ENCODE peak calls at places on chromosomes 13 and 19, in eight cellular contexts. One of them, this sample, is unnamed.

GRCh38 chr13:52830946-52831345 is 17.5 kb downstream of the PCDH8 start:
- DNase-seq in gastrocnemius medialis: no peak
- DNase-seq in uterus: no peak
- DNase-seq in IMR-90: peak; percentile 34
- DNase-seq in ovary: no peak
- DNase-seq in spleen: no peak
- DNase-seq in right lobe of liver: no peak
- DNase-seq in sigmoid colon: no peak
- DNase-seq in this sample: no peak

GRCh38 chr19:6685482-6685881 is 15.5 kb upstream of the TNFSF14 start:
- DNase-seq in gastrocnemius medialis: no peak
- DNase-seq in uterus: no peak
- DNase-seq in IMR-90: no peak
- DNase-seq in ovary: no peak
- DNase-seq in spleen: peak; percentile 19
- DNase-seq in right lobe of liver: no peak
- DNase-seq in sigmoid colon: no peak
- DNase-seq in this sample: no peak

GRCh38 chr13:101152184-101152583 is 264.1 kb downstream of the NALCN start:
- DNase-seq in gastrocnemius medialis: no peak
- DNase-seq in uterus: no peak
- DNase-seq in IMR-90: no peak
- DNase-seq in ovary: no peak
- DNase-seq in spleen: no peak
- DNase-seq in right lobe of liver: no peak
- DNase-seq in sigmoid colon: no peak
- DNase-seq in this sample: no peak

GRCh38 chr13:102654786-102655185 is 40.1 kb downstream of the METTL21C start:
- DNase-seq in gastrocnemius medialis: no peak
- DNase-seq in uterus: no peak
- DNase-seq in IMR-90: no peak
- DNase-seq in ovary: no peak
- DNase-seq in spleen: no peak
- DNase-seq in right lobe of liver: no peak
- DNase-seq in sigmoid colon: no peak
- DNase-seq in this sample: no peak

GRCh38 chr19:55642153-55643002 is 1.1 kb upstream of the ZNF581 start:
- DNase-seq in gastrocnemius medialis: no peak
- DNase-seq in uterus: no peak
- DNase-seq in IMR-90: no peak
- DNase-seq in ovary: peak; percentile 61
- DNase-seq in spleen: peak; percentile 88
- DNase-seq in right lobe of liver: no peak
- DNase-seq in sigmoid colon: peak; percentile 72
- DNase-seq in this sample: no peak

GRCh38 chr13:79282976-79283375 is 123.1 kb downstream of the RBM26 start:
- DNase-seq in gastrocnemius medialis: no peak
- DNase-seq in uterus: no peak
- DNase-seq in IMR-90: no peak
- DNase-seq in ovary: no peak
- DNase-seq in spleen: no peak
- DNase-seq in right lobe of liver: peak; percentile 69
- DNase-seq in sigmoid colon: no peak
- DNase-seq in this sample: no peak

GRCh38 chr13:101529419-101529818 is 76.9 kb downstream of the ITGBL1 start:
- DNase-seq in gastrocnemius medialis: peak; percentile 37
- DNase-seq in uterus: no peak
- DNase-seq in IMR-90: peak; percentile 90
- DNase-seq in ovary: no peak
- DNase-seq in spleen: no peak
- DNase-seq in right lobe of liver: no peak
- DNase-seq in sigmoid colon: no peak
- DNase-seq in this sample: no peak

GRCh38 chr13:111051656-111052232 is 63.4 kb upstream of the ARHGEF7 start:
- DNase-seq in gastrocnemius medialis: no peak
- DNase-seq in uterus: no peak
- DNase-seq in IMR-90: no peak
- DNase-seq in ovary: no peak
- DNase-seq in spleen: no peak
- DNase-seq in right lobe of liver: no peak
- DNase-seq in sigmoid colon: no peak
- DNase-seq in this sample: no peak

GRCh38 chr19:40190891-40191835 is at the start of gene MAP3K10:
- DNase-seq in gastrocnemius medialis: peak; percentile 45
- DNase-seq in uterus: peak; percentile 68
- DNase-seq in IMR-90: peak; percentile 51
- DNase-seq in ovary: peak; percentile 83
- DNase-seq in spleen: peak; percentile 94
- DNase-seq in right lobe of liver: peak; percentile 80
- DNase-seq in sigmoid colon: peak; percentile 87
- DNase-seq in this sample: peak; percentile 50

GRCh38 chr13:51726446-51727185 is 77.3 kb downstream of the DHRS12 start:
- DNase-seq in gastrocnemius medialis: no peak
- DNase-seq in uterus: no peak
- DNase-seq in IMR-90: peak; percentile 90
- DNase-seq in ovary: no peak
- DNase-seq in spleen: no peak
- DNase-seq in right lobe of liver: no peak
- DNase-seq in sigmoid colon: no peak
- DNase-seq in this sample: no peak

GRCh38 chr13:95176611-95177259 is 124.5 kb downstream of the ABCC4 start:
- DNase-seq in gastrocnemius medialis: no peak
- DNase-seq in uterus: no peak
- DNase-seq in IMR-90: peak; percentile 36
- DNase-seq in ovary: no peak
- DNase-seq in spleen: no peak
- DNase-seq in right lobe of liver: no peak
- DNase-seq in sigmoid colon: no peak
- DNase-seq in this sample: no peak

GRCh38 chr19:37930416-37930815 is 23.4 kb downstream of the SIPA1L3 start:
- DNase-seq in gastrocnemius medialis: no peak
- DNase-seq in uterus: no peak
- DNase-seq in IMR-90: no peak
- DNase-seq in ovary: no peak
- DNase-seq in spleen: no peak
- DNase-seq in right lobe of liver: no peak
- DNase-seq in sigmoid colon: no peak
- DNase-seq in this sample: no peak

GRCh38 chr13:36858285-36858684 is 39.3 kb downstream of the RFXAP start:
- DNase-seq in gastrocnemius medialis: no peak
- DNase-seq in uterus: no peak
- DNase-seq in IMR-90: peak; percentile 65
- DNase-seq in ovary: no peak
- DNase-seq in spleen: no peak
- DNase-seq in right lobe of liver: no peak
- DNase-seq in sigmoid colon: no peak
- DNase-seq in this sample: no peak

GRCh38 chr13:46637213-46637612 is 84.2 kb downstream of the LRCH1 start:
- DNase-seq in gastrocnemius medialis: no peak
- DNase-seq in uterus: no peak
- DNase-seq in IMR-90: no peak
- DNase-seq in ovary: no peak
- DNase-seq in spleen: no peak
- DNase-seq in right lobe of liver: no peak
- DNase-seq in sigmoid colon: no peak
- DNase-seq in this sample: no peak

GRCh38 chr19:38559428-38560401 is 58.0 kb downstream of the MAP4K1 start:
- DNase-seq in gastrocnemius medialis: no peak
- DNase-seq in uterus: no peak
- DNase-seq in IMR-90: no peak
- DNase-seq in ovary: no peak
- DNase-seq in spleen: peak; percentile 69
- DNase-seq in right lobe of liver: no peak
- DNase-seq in sigmoid colon: no peak
- DNase-seq in this sample: no peak

GRCh38 chr19:41027273-41027967 is 36.3 kb downstream of the CYP2B6 start:
- DNase-seq in gastrocnemius medialis: no peak
- DNase-seq in uterus: no peak
- DNase-seq in IMR-90: no peak
- DNase-seq in ovary: no peak
- DNase-seq in spleen: no peak
- DNase-seq in right lobe of liver: no peak
- DNase-seq in sigmoid colon: no peak
- DNase-seq in this sample: no peak

GRCh38 chr19:42469311-42470239 is 26.8 kb upstream of the CXCL17 start:
- DNase-seq in gastrocnemius medialis: no peak
- DNase-seq in uterus: no peak
- DNase-seq in IMR-90: no peak
- DNase-seq in ovary: no peak
- DNase-seq in spleen: no peak
- DNase-seq in right lobe of liver: no peak
- DNase-seq in sigmoid colon: no peak
- DNase-seq in this sample: no peak

GRCh38 chr13:97921146-97921776 is 32.2 kb upstream of the IPO5 start:
- DNase-seq in gastrocnemius medialis: no peak
- DNase-seq in uterus: no peak
- DNase-seq in IMR-90: peak; percentile 12
- DNase-seq in ovary: no peak
- DNase-seq in spleen: no peak
- DNase-seq in right lobe of liver: no peak
- DNase-seq in sigmoid colon: no peak
- DNase-seq in this sample: peak; percentile 28

GRCh38 chr19:30783936-30784335 is 411.8 kb downstream of the ZNF536 start:
- DNase-seq in gastrocnemius medialis: no peak
- DNase-seq in uterus: no peak
- DNase-seq in IMR-90: no peak
- DNase-seq in ovary: no peak
- DNase-seq in spleen: no peak
- DNase-seq in right lobe of liver: no peak
- DNase-seq in sigmoid colon: no peak
- DNase-seq in this sample: no peak

GRCh38 chr13:48876289-48876688 is 99.4 kb upstream of the FNDC3A start:
- DNase-seq in gastrocnemius medialis: no peak
- DNase-seq in uterus: no peak
- DNase-seq in IMR-90: no peak
- DNase-seq in ovary: no peak
- DNase-seq in spleen: no peak
- DNase-seq in right lobe of liver: no peak
- DNase-seq in sigmoid colon: no peak
- DNase-seq in this sample: no peak
- H3K4me3 ChIP-seq in gastrocnemius medialis: no peak overlapping the region
- H3K4me3 ChIP-seq in uterus: no peak overlapping the region
- H3K4me3 ChIP-seq in IMR-90: no peak overlapping the region
- H3K4me3 ChIP-seq in ovary: no peak overlapping the region
- H3K4me3 ChIP-seq in spleen: no peak overlapping the region
- H3K4me3 ChIP-seq in right lobe of liver: no peak overlapping the region
- H3K4me3 ChIP-seq in sigmoid colon: no peak overlapping the region
- H3K4me3 ChIP-seq in this sample: no peak overlapping the region

GRCh38 chr19:14409157-14410053 is 9.7 kb downstream of the DDX39A start:
- DNase-seq in gastrocnemius medialis: no peak
- DNase-seq in uterus: no peak
- DNase-seq in IMR-90: no peak
- DNase-seq in ovary: no peak
- DNase-seq in spleen: no peak
- DNase-seq in right lobe of liver: no peak
- DNase-seq in sigmoid colon: no peak
- DNase-seq in this sample: no peak
- H3K36me3 ChIP-seq in gastrocnemius medialis: no peaks in the 10 kb centered on the region
- H3K36me3 ChIP-seq in uterus: no peaks in the 10 kb centered on the region
- H3K36me3 ChIP-seq in IMR-90: peaks cover 61% of the 10 kb centered on the region
- H3K36me3 ChIP-seq in ovary: no peaks in the 10 kb centered on the region
- H3K36me3 ChIP-seq in spleen: peaks cover 97% of the 10 kb centered on the region
- H3K36me3 ChIP-seq in right lobe of liver: no peaks in the 10 kb centered on the region
- H3K36me3 ChIP-seq in sigmoid colon: peaks cover 75% of the 10 kb centered on the region
- H3K36me3 ChIP-seq in this sample: peaks cover 85% of the 10 kb centered on the region

GRCh38 chr19:48965033-48965805 is at the start of gene FTL:
- DNase-seq in gastrocnemius medialis: peak; percentile 97
- DNase-seq in uterus: peak; percentile 98
- DNase-seq in IMR-90: peak; percentile 94
- DNase-seq in ovary: peak; percentile 97
- DNase-seq in spleen: peak; percentile 99
- DNase-seq in right lobe of liver: peak; percentile 99
- DNase-seq in sigmoid colon: peak; percentile 99
- DNase-seq in this sample: peak; percentile 97

GRCh38 chr19:48965806-48966540 is 864 bp downstream of the FTL start:
- DNase-seq in gastrocnemius medialis: peak; percentile 89
- DNase-seq in uterus: peak; percentile 91
- DNase-seq in IMR-90: peak; percentile 76
- DNase-seq in ovary: peak; percentile 89
- DNase-seq in spleen: peak; percentile 96
- DNase-seq in right lobe of liver: peak; percentile 78
- DNase-seq in sigmoid colon: peak; percentile 94
- DNase-seq in this sample: peak; percentile 91

GRCh38 chr19:48967346-48968178 is 2.5 kb downstream of the FTL start:
- DNase-seq in gastrocnemius medialis: peak; percentile 52
- DNase-seq in uterus: no peak
- DNase-seq in IMR-90: peak; percentile 67
- DNase-seq in ovary: no peak
- DNase-seq in spleen: peak; percentile 83
- DNase-seq in right lobe of liver: peak; percentile 76
- DNase-seq in sigmoid colon: peak; percentile 77
- DNase-seq in this sample: peak; percentile 57

GRCh38 chr19:48968179-48968661 is 3.1 kb downstream of the FTL start:
- DNase-seq in gastrocnemius medialis: no peak
- DNase-seq in uterus: no peak
- DNase-seq in IMR-90: peak; percentile 49
- DNase-seq in ovary: no peak
- DNase-seq in spleen: no peak
- DNase-seq in right lobe of liver: peak; percentile 64
- DNase-seq in sigmoid colon: no peak
- DNase-seq in this sample: no peak

DNA sequence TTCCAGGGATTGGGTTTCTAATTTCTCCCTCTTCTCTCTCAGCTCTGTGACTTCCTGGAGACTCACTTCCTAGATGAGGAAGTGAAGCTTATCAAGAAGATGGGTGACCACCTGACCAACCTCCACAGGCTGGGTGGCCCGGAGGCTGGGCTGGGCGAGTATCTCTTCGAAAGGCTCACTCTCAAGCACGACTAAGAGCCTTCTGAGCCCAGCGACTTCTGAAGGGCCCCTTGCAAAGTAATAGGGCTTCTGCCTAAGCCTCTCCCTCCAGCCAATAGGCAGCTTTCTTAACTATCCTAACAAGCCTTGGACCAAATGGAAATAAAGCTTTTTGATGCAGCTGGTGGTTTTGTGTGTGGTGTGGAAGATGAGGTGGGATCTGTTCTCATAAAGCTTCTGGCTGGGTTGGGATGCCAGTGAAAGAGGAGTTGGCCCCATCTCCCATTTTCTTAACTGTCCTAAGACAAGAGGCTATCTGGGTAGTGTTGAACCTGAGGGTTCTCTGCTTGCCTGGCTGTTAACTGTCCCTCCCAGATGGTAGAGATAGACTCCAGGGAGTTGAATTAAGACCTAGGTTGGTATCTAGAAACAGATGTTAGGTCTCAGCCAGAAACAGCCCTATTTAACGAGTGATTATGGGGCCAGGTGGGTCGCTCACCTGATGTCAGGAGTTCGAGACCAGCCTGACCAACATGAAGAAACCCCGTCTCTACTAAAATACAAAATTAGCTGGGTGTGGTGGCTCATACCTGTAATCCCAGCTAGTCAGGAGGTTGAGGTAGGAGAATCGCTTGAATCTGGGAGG is 1.6 kb downstream of the FTL start:
- DNase-seq in gastrocnemius medialis: no peak
- DNase-seq in uterus: no peak
- DNase-seq in IMR-90: no peak
- DNase-seq in ovary: no peak
- DNase-seq in spleen: peak; percentile 84
- DNase-seq in right lobe of liver: no peak
- DNase-seq in sigmoid colon: no peak
- DNase-seq in this sample: no peak
- TF ChIP-seq POLR2A in gastrocnemius medialis: no peak
- TF ChIP-seq POLR2A in uterus: no peak
- TF ChIP-seq POLR2A in IMR-90: no peak
- TF ChIP-seq POLR2A in ovary: peak; percentile 6
- TF ChIP-seq POLR2A in spleen: peak; percentile 2
- TF ChIP-seq POLR2A in right lobe of liver: peak; percentile 16
- TF ChIP-seq POLR2A in sigmoid colon: no peak
- TF ChIP-seq POLR2A in this sample: no peak

GRCh38 chr19:44750713-44751112 is 2.2 kb downstream of the BCL3 start:
- DNase-seq in gastrocnemius medialis: no peak
- DNase-seq in uterus: no peak
- DNase-seq in IMR-90: no peak
- DNase-seq in ovary: no peak
- DNase-seq in spleen: no peak
- DNase-seq in right lobe of liver: no peak
- DNase-seq in sigmoid colon: no peak
- DNase-seq in this sample: no peak
- H3K4me3 ChIP-seq in gastrocnemius medialis: peak overlapping the region; percentile 19
- H3K4me3 ChIP-seq in uterus: no peak overlapping the region
- H3K4me3 ChIP-seq in IMR-90: peak overlapping the region; percentile 92
- H3K4me3 ChIP-seq in ovary: no peak overlapping the region
- H3K4me3 ChIP-seq in spleen: peak overlapping the region; percentile 64
- H3K4me3 ChIP-seq in right lobe of liver: peak overlapping the region; percentile 87
- H3K4me3 ChIP-seq in sigmoid colon: peak overlapping the region; percentile 81
- H3K4me3 ChIP-seq in this sample: no peak overlapping the region

This sample was measured in tibial nerve.